ENCODE peak calls at places on chromosomes 2 and 18, in seven cellular contexts. C is substantia nigra; P is GM23338; Z is sigmoid colon; H is stimulated activated CD8-positive, alpha-beta memory T cell treated with anti-CD3 and anti-CD28 coated beads, Interleukin-4, amount 100 ng/mL, for 4 hours; I is cardiac fibroblast; O is pulmonary artery endothelial cell. Y is an unnamed sample.

GRCh38 chr18:12990128-12990485 is 1.1 kb upstream of the CEP192 start:
- DNase-seq in O (no peak), H (peak; percentile 29), Z (no peak), I (no peak), C (no peak), P (no peak), Y (no peak)

GRCh38 chr2:19747310-19748072 is 154.3 kb downstream of the TTC32 start:
- DNase-seq in Z (no peak), C (no peak), I (peak; percentile 36), O (no peak), P (no peak), H (no peak), Y (no peak)

GRCh38 chr2:176677746-176678145 is 408.5 kb downstream of the MTX2 start:
- DNase-seq in P (no peak), I (no peak), O (no peak), Z (no peak), H (no peak), C (no peak), Y (no peak)

GRCh38 chr2:236001166-236001828 is 166.9 kb downstream of the GBX2 start:
- DNase-seq in I (no peak), P (no peak), O (no peak), Z (no peak), C (no peak), H (no peak), Y (no peak)

GRCh38 chr2:16553222-16553621 is 112.4 kb downstream of the CYRIA start:
- DNase-seq in P (peak; percentile 77), O (peak; percentile 5), I (peak; percentile 64), Z (no peak), H (no peak), C (no peak), Y (no peak)

GRCh38 chr18:79938196-79938595 is 13.3 kb downstream of the SLC66A2 start:
- DNase-seq in H (no peak), P (no peak), C (no peak), O (no peak), I (no peak), Z (peak; percentile 14), Y (no peak)

GRCh38 chr2:37263839-37264238 is 32.4 kb downstream of the NDUFAF7 start:
- DNase-seq in O (no peak), I (no peak), H (no peak), P (peak; percentile 43), C (no peak), Z (no peak), Y (no peak)

GRCh38 chr18:44835555-44836156 is 155.0 kb downstream of the SETBP1 start:
- DNase-seq in I (no peak), H (no peak), O (no peak), P (peak; percentile 18), C (no peak), Z (peak; percentile 81), Y (no peak)

GRCh38 chr18:61910101-61910500 is 17.3 kb upstream of the RNF152 start:
- DNase-seq in H (no peak), I (no peak), O (no peak), Z (no peak), P (no peak), C (no peak), Y (no peak)

GRCh38 chr2:83953661-83954060 is 505.4 kb downstream of the SUCLG1 start:
- DNase-seq in H (no peak), C (no peak), I (no peak), Z (no peak), O (no peak), P (peak; percentile 17), Y (no peak)

GRCh38 chr2:232537079-232537478 is 2.4 kb upstream of the CHRNG start:
- DNase-seq in P (peak; percentile 84), O (no peak), C (no peak), H (no peak), I (no peak), Z (peak; percentile 52), Y (no peak)

GRCh38 chr2:76569819-76570218 is 859.1 kb upstream of the GCFC2 start:
- DNase-seq in C (no peak), P (no peak), H (no peak), I (no peak), O (no peak), Z (no peak), Y (no peak)

GRCh38 chr18:26406854-26407517 is 141.4 kb downstream of the KCTD1 start:
- DNase-seq in O (no peak), I (no peak), H (no peak), C (no peak), Z (no peak), P (no peak), Y (no peak)

GRCh38 chr2:164066095-164066494 is 330.3 kb upstream of the FIGN start:
- DNase-seq in P (no peak), Z (no peak), O (no peak), C (no peak), I (no peak), H (no peak), Y (no peak)

GRCh38 chr2:238020816-238021215 is 40.0 kb upstream of the SCLY start:
- DNase-seq in I (no peak), C (no peak), O (no peak), H (no peak), P (no peak), Z (no peak), Y (no peak)

GRCh38 chr2:239544846-239545465 is 144.1 kb upstream of the HDAC4 start:
- DNase-seq in C (no peak), P (no peak), I (no peak), O (no peak), H (peak; percentile 54), Z (peak; percentile 40), Y (no peak)

GRCh38 chr2:120005834-120006521 is 6.9 kb upstream of the EPB41L5 start:
- DNase-seq in H (no peak), O (no peak), C (no peak), Z (no peak), I (no peak), P (no peak), Y (no peak)

GRCh38 chr18:26230497-26230896 is 4.3 kb downstream of the TAF4B start:
- DNase-seq in O (no peak), Z (no peak), H (no peak), P (no peak), C (no peak), I (no peak), Y (no peak)

GRCh38 chr2:236343400-236344161 is 79.4 kb upstream of the ASB18 start:
- DNase-seq in P (peak; percentile 89), O (peak; percentile 52), I (peak; percentile 86), C (no peak), H (peak; percentile 10), Z (no peak), Y (peak; percentile 31)

GRCh38 chr2:216221806-216222205 is 112.7 kb downstream of the XRCC5 start:
- DNase-seq in C (no peak), Z (no peak), I (peak; percentile 76), H (no peak), O (no peak), P (no peak), Y (no peak)

GRCh38 chr2:202169131-202169530 is 69.3 kb downstream of the SUMO1 start:
- DNase-seq in O (no peak), H (no peak), I (no peak), C (no peak), Z (no peak), P (no peak), Y (no peak)

GRCh38 chr18:400466-400865 is 100.0 kb downstream of the COLEC12 start:
- DNase-seq in C (no peak), I (peak; percentile 9), H (no peak), P (no peak), Z (no peak), O (no peak), Y (no peak)

GRCh38 chr2:5546176-5546575 is 146.0 kb upstream of the SOX11 start:
- DNase-seq in I (no peak), C (no peak), P (no peak), H (no peak), O (no peak), Z (no peak), Y (no peak)